ENCODE peak calls at places on chromosomes 13 and 19, in five cellular contexts. I is choroid plexus epithelial cell; G is sigmoid colon; E is CD4-positive, alpha-beta T cell; Q is adrenal gland. M is an unnamed sample.

GRCh38 chr13:40136896-40137295 is 481.4 kb downstream of the COG6 start:
- DNase-seq in G (no peak), E (no peak), Q (no peak), I (no peak), M (no peak)

GRCh38 chr13:49649244-49649962 is 21.1 kb downstream of the ARL11 start:
- DNase-seq in G (no peak), E (no peak), Q (no peak), I (peak; percentile 68), M (peak; percentile 53)

GRCh38 chr19:10544753-10545251 is 1.1 kb downstream of the ATG4D start:
- DNase-seq in Q (peak; percentile 40), E (no peak), G (no peak), I (no peak), M (no peak)

GRCh38 chr19:35455616-35456201 is 7.7 kb downstream of the FFAR2 start:
- DNase-seq in Q (no peak), I (no peak), E (no peak), G (no peak), M (no peak)

GRCh38 chr19:13629687-13630357 is 123.5 kb upstream of the CACNA1A start:
- DNase-seq in Q (no peak), I (peak; percentile 10), G (no peak), E (no peak), M (peak; percentile 46)

GRCh38 chr13:113649212-113649611 is 8.8 kb downstream of the ATP4B start:
- DNase-seq in Q (no peak), G (peak; percentile 44), I (no peak), E (no peak), M (no peak)

GRCh38 chr13:24071423-24072075 is 89.0 kb upstream of the SPATA13 start:
- DNase-seq in Q (no peak), G (no peak), E (no peak), I (peak; percentile 24), M (peak; percentile 26)

GRCh38 chr13:33099860-33100259 is 83.6 kb downstream of the KL start:
- DNase-seq in E (no peak), G (no peak), Q (no peak), I (no peak), M (no peak)

GRCh38 chr19:35788205-35788960 is 13.0 kb downstream of the ARHGAP33 start:
- DNase-seq in E (no peak), Q (no peak), I (no peak), G (no peak), M (no peak)

GRCh38 chr13:51865838-51866237 is 4.1 kb downstream of the CCDC70 start:
- DNase-seq in G (no peak), Q (no peak), I (no peak), E (no peak), M (no peak)

GRCh38 chr19:20640545-20640944 is 20.8 kb downstream of the ZNF626 start:
- DNase-seq in G (no peak), E (no peak), Q (no peak), I (no peak), M (no peak)

GRCh38 chr19:42487025-42487797 is 41.1 kb downstream of the CEACAM1 start:
- DNase-seq in Q (no peak), E (no peak), I (no peak), G (no peak), M (no peak)

GRCh38 chr19:55543567-55543966 is 1.8 kb downstream of the SBK3 start:
- DNase-seq in E (no peak), Q (no peak), I (no peak), G (no peak), M (no peak)

GRCh38 chr19:307111-307531 is 15.9 kb upstream of the PLPP2 start:
- DNase-seq in G (no peak), E (no peak), I (no peak), Q (no peak), M (no peak)

GRCh38 chr19:33905937-33906577 is 109.4 kb downstream of the KCTD15 start:
- DNase-seq in G (peak; percentile 69), I (peak; percentile 45), E (no peak), Q (peak; percentile 49), M (no peak)

GRCh38 chr13:84670245-84670644 is 788.0 kb upstream of the SLITRK1 start:
- DNase-seq in E (no peak), G (no peak), Q (no peak), I (no peak), M (no peak)

GRCh38 chr19:35266904-35267817 is 1.6 kb upstream of the USF2 start:
- DNase-seq in Q (peak; percentile 71), E (peak; percentile 46), G (peak; percentile 80), I (peak; percentile 38), M (no peak)

GRCh38 chr19:44608391-44608821 is 5.0 kb upstream of the IGSF23 start:
- DNase-seq in E (no peak), Q (no peak), I (peak; percentile 43), G (no peak), M (peak; percentile 23)

GRCh38 chr19:36604656-36605100 is 435 bp upstream of the ZNF382 start:
- DNase-seq in E (peak; percentile 87), G (peak; percentile 62), Q (peak; percentile 92), I (peak; percentile 25), M (peak; percentile 38)

GRCh38 chr13:28503182-28503980 is 8.5 kb upstream of the FLT1 start:
- DNase-seq in Q (no peak), E (no peak), G (no peak), I (no peak), M (no peak)

GRCh38 chr19:6125571-6125989 is 9.9 kb upstream of the ACSBG2 start:
- DNase-seq in Q (peak; percentile 72), E (peak; percentile 56), G (peak; percentile 81), I (peak; percentile 87), M (peak; percentile 70)

GRCh38 chr19:39327990-39328705 is 7.5 kb upstream of the LRFN1 start:
- DNase-seq in G (peak; percentile 91), I (peak; percentile 80), E (peak; percentile 79), Q (peak; percentile 92), M (peak; percentile 65)

GRCh38 chr19:47490847-47491246 is 6.8 kb upstream of the KPTN start:
- DNase-seq in E (no peak), G (peak; percentile 62), Q (no peak), I (no peak), M (no peak)

GRCh38 chr13:73215807-73216206 is 157.0 kb downstream of the KLF5 start:
- DNase-seq in E (no peak), Q (no peak), G (no peak), I (peak; percentile 54), M (peak; percentile 27)

GRCh38 chr19:3029070-3029923 is at the start of gene TLE2:
- DNase-seq in G (no peak), Q (no peak), E (no peak), I (no peak), M (no peak)

DNA sequence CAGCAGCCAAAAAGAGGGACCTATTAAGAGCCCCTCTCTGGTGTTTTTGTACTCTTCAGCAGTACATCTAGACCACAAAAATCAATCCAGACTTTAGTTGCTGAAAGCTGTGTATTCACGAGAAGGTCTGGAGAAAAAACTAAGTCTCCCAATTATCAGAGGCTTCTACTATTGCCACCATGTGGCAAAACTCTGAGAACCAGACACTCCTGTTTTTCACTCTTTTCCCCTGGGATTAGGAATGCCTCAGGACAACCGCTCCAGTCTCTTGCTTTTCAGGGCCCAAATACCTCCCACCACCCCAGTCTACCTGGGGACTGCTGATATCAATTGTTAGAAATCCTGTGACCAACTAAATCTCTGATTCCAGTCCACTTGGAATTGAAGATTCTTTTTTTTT is 30.1 kb upstream of the OBI1 start:
- DNase-seq in E (no peak), G (no peak), Q (no peak), I (peak; percentile 10), M (no peak)
- TF ChIP-seq CTCF in E (no peak), G (no peak), Q (no peak), I (peak; percentile 25), M (no peak)

GRCh38 chr13:110363009-110363408 is 55.9 kb downstream of the COL4A2 start:
- DNase-seq in E (no peak), I (peak; percentile 31), Q (no peak), G (peak; percentile 85), M (no peak)
- TF ChIP-seq CTCF in E (no peak), I (peak; percentile 44), Q (no peak), G (no peak), M (peak; percentile 35)

DNA sequence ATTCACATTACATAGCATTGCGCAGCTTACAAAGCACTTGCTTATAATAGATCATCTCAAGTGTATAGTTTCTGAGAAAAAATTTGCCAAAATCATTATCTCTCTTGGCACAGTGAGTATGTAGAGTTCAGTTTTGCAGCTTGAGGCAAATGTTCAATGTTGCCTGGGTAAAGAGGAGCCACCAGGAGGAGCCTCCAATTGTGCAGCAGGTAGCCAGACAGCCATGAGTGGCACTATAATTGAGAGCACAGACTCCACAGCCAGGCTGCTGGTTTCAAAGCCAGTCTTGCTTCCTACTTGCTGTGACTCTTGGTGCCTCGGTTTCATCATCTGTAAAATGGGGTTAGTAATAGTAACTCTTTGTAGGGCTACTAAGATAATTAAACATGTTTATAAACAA is 24.0 kb upstream of the OLFM4 start:
- DNase-seq in E (no peak), I (no peak), G (no peak), Q (no peak), M (no peak)
- TF ChIP-seq CTCF in E (no peak), I (no peak), G (no peak), Q (no peak), M (no peak)

GRCh38 chr13:109372666-109373065 is 413.7 kb downstream of the IRS2 start:
- DNase-seq in G (no peak), E (no peak), I (no peak), Q (no peak), M (no peak)
- TF ChIP-seq CTCF in G (no peak), E (no peak), I (no peak), Q (no peak), M (no peak)

GRCh38 chr19:1777149-1777548 is 23.8 kb downstream of the ONECUT3 start:
- DNase-seq in E (no peak), I (no peak), Q (no peak), G (no peak), M (no peak)
- TF ChIP-seq CTCF in E (no peak), I (no peak), Q (no peak), G (no peak), M (no peak)

DNA sequence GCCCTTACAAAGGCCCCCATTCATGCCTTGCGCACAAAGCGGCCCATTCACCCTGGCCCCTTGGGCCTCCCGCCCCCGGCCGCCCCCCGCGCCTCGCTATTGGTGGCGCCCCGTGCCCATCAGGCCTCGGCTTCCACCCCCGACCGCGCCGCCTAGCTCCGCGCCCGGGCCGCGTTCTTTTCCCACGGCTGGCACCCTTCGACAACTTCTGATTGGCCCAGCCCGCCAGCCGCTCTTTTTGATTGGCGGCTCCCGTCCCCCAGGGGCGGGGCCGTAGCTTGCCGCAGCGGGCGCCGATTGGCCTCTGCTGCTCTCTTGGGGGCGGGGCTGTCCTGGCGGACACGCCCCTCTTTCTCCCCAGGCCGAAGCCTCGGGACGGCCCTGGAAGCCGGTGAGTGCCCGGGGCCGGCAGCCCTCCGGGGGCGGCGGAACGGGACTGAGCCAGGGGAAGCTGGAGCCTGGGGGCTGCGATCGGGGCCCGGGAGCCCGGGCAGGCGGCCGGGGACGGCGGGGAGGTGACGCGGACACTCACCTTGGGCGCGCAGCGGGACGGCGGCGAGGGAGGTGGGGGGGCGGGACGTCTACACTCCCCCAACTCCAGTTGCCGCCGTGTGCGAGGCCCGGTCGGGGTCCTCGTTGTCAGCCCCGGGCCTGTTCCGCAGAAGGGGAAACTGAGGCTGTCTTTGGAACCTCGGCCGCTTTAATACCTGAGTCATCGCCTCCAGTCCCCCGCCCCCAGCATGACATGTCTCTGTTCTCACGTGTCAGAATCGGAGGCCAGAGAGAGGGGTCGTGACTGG is at the start of gene MYH14:
- DNase-seq in G (peak; percentile 81), I (no peak), E (peak; percentile 3), Q (peak; percentile 87), M (peak; percentile 9)
- TF ChIP-seq CTCF in G (no peak), I (no peak), E (no peak), Q (no peak), M (no peak)